ENCODE peak calls at places on chromosomes 11 and 22, in four cellular contexts. One of them, this sample, is unnamed.

GRCh38 chr11:65439331-65440181 is 17.0 kb downstream of the NEAT1 start:
- DNase-seq in GM23338: no peak
- DNase-seq in K562: peak
- DNase-seq in HepG2: no peak
- DNase-seq in this sample: no peak

GRCh38 chr11:107821199-107821926 is 37.2 kb downstream of the SLC35F2 start:
- DNase-seq in GM23338: no peak
- DNase-seq in K562: no peak
- DNase-seq in HepG2: no peak
- DNase-seq in this sample: no peak

GRCh38 chr11:15006139-15006759 is 34.1 kb upstream of the CALCA start:
- DNase-seq in GM23338: peak
- DNase-seq in K562: peak
- DNase-seq in HepG2: peak
- DNase-seq in this sample: peak

GRCh38 chr11:119501777-119502405 is 78.9 kb upstream of the THY1 start:
- DNase-seq in GM23338: peak
- DNase-seq in K562: no peak
- DNase-seq in HepG2: no peak
- DNase-seq in this sample: no peak

GRCh38 chr11:134464981-134465730 is 53.1 kb upstream of the B3GAT1 start:
- DNase-seq in GM23338: no peak
- DNase-seq in K562: no peak
- DNase-seq in HepG2: no peak
- DNase-seq in this sample: no peak

GRCh38 chr11:75980031-75980430 is 165.0 kb downstream of the UVRAG start:
- DNase-seq in GM23338: no peak
- DNase-seq in K562: no peak
- DNase-seq in HepG2: no peak
- DNase-seq in this sample: no peak

GRCh38 chr11:86149813-86150212 is 80.9 kb upstream of the PICALM start:
- DNase-seq in GM23338: no peak
- DNase-seq in K562: no peak
- DNase-seq in HepG2: no peak
- DNase-seq in this sample: no peak

GRCh38 chr11:10823152-10823579 is 14.4 kb upstream of the EIF4G2 start:
- DNase-seq in GM23338: no peak
- DNase-seq in K562: no peak
- DNase-seq in HepG2: no peak
- DNase-seq in this sample: peak

GRCh38 chr11:111086058-111086457 is 159.5 kb upstream of the POU2AF2 start:
- DNase-seq in GM23338: peak
- DNase-seq in K562: no peak
- DNase-seq in HepG2: peak
- DNase-seq in this sample: no peak

GRCh38 chr22:33544707-33545106 is 375.6 kb downstream of the LARGE1 start:
- DNase-seq in GM23338: no peak
- DNase-seq in K562: no peak
- DNase-seq in HepG2: no peak
- DNase-seq in this sample: no peak

GRCh38 chr11:8683115-8683807 is 669 bp downstream of the RPL27A start:
- DNase-seq in GM23338: no peak
- DNase-seq in K562: no peak
- DNase-seq in HepG2: no peak
- DNase-seq in this sample: no peak

GRCh38 chr11:121727942-121728341 is 275.2 kb upstream of the SORL1-AS1 start:
- DNase-seq in GM23338: no peak
- DNase-seq in K562: no peak
- DNase-seq in HepG2: no peak
- DNase-seq in this sample: no peak

GRCh38 chr11:85627332-85627997 is at the start of gene DLG2:
- DNase-seq in GM23338: peak
- DNase-seq in K562: no peak
- DNase-seq in HepG2: no peak
- DNase-seq in this sample: no peak

GRCh38 chr22:39219071-39220050 is 25.4 kb downstream of the PDGFB start:
- DNase-seq in GM23338: peak
- DNase-seq in K562: no peak
- DNase-seq in HepG2: no peak
- DNase-seq in this sample: no peak

GRCh38 chr22:50035131-50035881 is 22.7 kb upstream of the IL17REL start:
- DNase-seq in GM23338: no peak
- DNase-seq in K562: no peak
- DNase-seq in HepG2: no peak
- DNase-seq in this sample: no peak

DNA sequence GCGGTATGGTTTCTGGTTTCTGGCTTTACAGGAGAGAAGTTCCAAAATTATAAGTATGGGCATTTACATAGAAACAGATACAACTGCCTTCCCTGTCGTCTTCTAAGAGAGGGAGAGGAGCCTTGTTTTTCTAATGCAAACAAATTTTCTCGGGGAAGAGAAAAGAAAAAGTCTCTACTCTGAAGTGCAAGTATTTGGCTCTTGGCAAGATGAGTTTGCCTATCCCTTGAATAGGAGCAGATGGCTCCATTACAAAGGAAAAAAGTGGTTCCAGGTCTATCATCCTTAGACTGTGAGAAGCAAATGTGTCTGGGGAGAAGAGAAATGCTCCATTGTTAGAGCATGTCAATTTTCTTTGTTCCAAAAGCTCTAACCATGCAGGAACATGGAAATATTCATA is 455.6 kb downstream of the BUD13 start:
- DNase-seq in GM23338: peak
- DNase-seq in K562: no peak
- DNase-seq in HepG2: no peak
- DNase-seq in this sample: no peak
- H2AFZ ChIP-seq in GM23338: no peak
- H2AFZ ChIP-seq in K562: no peak
- H2AFZ ChIP-seq in HepG2: no peak
- H2AFZ ChIP-seq in this sample: no peak

DNA sequence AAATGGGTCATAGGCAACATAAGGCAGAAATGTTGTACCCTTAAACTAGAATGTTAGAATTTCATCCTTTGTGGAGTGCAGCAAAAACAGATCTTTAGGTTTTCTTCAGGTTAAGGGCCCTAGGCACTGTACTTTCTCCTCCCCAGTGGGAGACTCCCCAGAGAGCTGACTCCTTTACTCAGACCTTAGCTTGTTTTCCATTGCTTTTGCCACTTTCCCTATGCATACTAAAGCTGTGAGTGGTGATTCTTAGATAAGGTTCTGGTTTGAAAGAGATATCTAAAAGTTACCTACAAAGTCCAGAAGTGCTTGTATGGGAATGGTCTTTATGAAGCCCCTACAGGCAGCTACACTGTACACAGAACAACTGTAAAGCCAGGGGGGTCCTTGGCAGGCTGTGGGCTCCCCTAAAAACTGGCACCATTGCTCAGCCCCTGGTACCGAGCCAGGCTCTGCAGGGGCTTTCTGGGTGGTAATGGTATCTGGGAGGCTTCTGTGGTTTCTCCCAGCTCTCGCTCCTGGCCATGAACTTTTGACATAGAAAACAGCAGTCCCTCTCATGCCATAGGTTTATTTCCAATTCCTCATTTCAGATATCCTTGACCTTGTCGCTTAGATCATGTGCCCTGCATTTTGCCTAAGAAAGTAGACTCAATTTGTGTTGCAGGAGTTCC is 23.2 kb downstream of the AMOTL1 start:
- DNase-seq in GM23338: no peak
- DNase-seq in K562: no peak
- DNase-seq in HepG2: no peak
- DNase-seq in this sample: no peak
- TF ChIP-seq JUNB in GM23338: no peak
- TF ChIP-seq JUNB in K562: no peak
- TF ChIP-seq JUNB in HepG2: no peak
- TF ChIP-seq JUNB in this sample: no peak

DNA sequence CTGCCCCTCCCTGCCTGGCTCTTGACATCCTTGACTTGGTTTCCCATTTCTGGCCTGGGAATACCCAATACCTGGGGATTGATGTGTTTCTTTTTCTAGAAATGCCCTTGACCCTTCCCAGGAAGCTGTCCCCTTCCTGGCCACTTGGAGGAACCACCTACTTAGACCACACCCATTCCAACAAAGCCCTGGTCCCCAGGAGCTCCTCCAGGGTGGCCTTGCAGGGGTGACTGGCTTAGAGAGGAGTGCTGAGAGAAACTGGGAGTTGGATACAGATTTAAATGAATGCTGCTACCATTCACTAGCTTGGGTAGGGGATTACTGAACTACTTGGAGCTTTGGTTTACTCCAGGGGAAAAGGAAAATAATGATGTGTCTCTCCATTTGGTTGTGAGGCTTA is 22.1 kb downstream of the PANX1 start:
- DNase-seq in GM23338: no peak
- DNase-seq in K562: no peak
- DNase-seq in HepG2: no peak
- DNase-seq in this sample: no peak
- H2AFZ ChIP-seq in GM23338: no peak
- H2AFZ ChIP-seq in K562: no peak
- H2AFZ ChIP-seq in HepG2: no peak
- H2AFZ ChIP-seq in this sample: no peak

GRCh38 chr11:31690041-31690440 is 121.1 kb downstream of the PAX6 start:
- DNase-seq in GM23338: no peak
- DNase-seq in K562: no peak
- DNase-seq in HepG2: no peak
- DNase-seq in this sample: no peak
- TF ChIP-seq JUNB in GM23338: no peak
- TF ChIP-seq JUNB in K562: no peak
- TF ChIP-seq JUNB in HepG2: no peak
- TF ChIP-seq JUNB in this sample: no peak